ENCODE peak calls at places on chromosomes 7 and 10, in seven cellular contexts. F is astrocyte of the cerebellum; A is frontal cortex; D is left ventricle myocardium superior; V is CD4-positive, alpha-beta memory T cell; W is T-cell; Z is epithelial cell of prostate. S is an unnamed sample.

GRCh38 chr10:103983367-103983911 is 16.5 kb downstream of the SLK start:
- DNase-seq in Z (no peak), D (no peak), V (peak; percentile 37), A (no peak), W (no peak), F (no peak), S (no peak)

GRCh38 chr10:2839081-2839725 is 228.1 kb upstream of the PFKP start:
- DNase-seq in D (peak; percentile 61), W (no peak), A (no peak), Z (no peak), V (peak; percentile 5), F (no peak), S (no peak)

GRCh38 chr10:129875993-129876727 is 87.9 kb downstream of the EBF3 start:
- DNase-seq in W (no peak), F (no peak), D (no peak), A (no peak), Z (no peak), V (no peak), S (no peak)

GRCh38 chr7:134174797-134175261 is 47.7 kb downstream of the LRGUK start:
- DNase-seq in V (no peak), Z (peak; percentile 70), F (peak; percentile 40), A (no peak), W (no peak), D (no peak), S (no peak)

GRCh38 chr10:17201165-17202013 is at the start of gene TRDMT1:
- DNase-seq in D (peak; percentile 90), F (peak; percentile 72), Z (no peak), W (peak; percentile 68), V (peak; percentile 84), A (peak; percentile 69), S (peak; percentile 94)

GRCh38 chr10:125113661-125114388 is 46.5 kb downstream of the CTBP2 start:
- DNase-seq in Z (no peak), V (no peak), W (no peak), F (no peak), A (no peak), D (no peak), S (no peak)

GRCh38 chr10:58177362-58177947 is 90.2 kb downstream of the IPMK start:
- DNase-seq in A (peak; percentile 6), V (peak; percentile 12), W (no peak), D (no peak), F (no peak), Z (no peak), S (no peak)

GRCh38 chr10:13712799-13713581 is 126.2 kb downstream of the PRPF18 start:
- DNase-seq in A (no peak), V (no peak), Z (no peak), D (peak; percentile 80), F (peak; percentile 98), W (no peak), S (peak; percentile 80)

GRCh38 chr10:14569274-14570060 is 205.2 kb downstream of the FAM107B start:
- DNase-seq in A (no peak), D (no peak), V (peak; percentile 58), W (no peak), F (no peak), Z (no peak), S (no peak)

GRCh38 chr10:71920540-71921318 is 43.5 kb upstream of the CHST3 start:
- DNase-seq in A (no peak), V (no peak), W (no peak), Z (no peak), D (no peak), F (no peak), S (no peak)

GRCh38 chr7:143487566-143487965 is 9.9 kb downstream of the TAS2R41 start:
- DNase-seq in A (no peak), D (peak; percentile 70), W (no peak), F (no peak), Z (no peak), V (no peak), S (no peak)

GRCh38 chr10:131346456-131346855 is 34.9 kb upstream of the TCERG1L start:
- DNase-seq in F (no peak), D (no peak), V (no peak), A (no peak), Z (no peak), W (no peak), S (no peak)